ENCODE peak calls at places on chromosomes 3 and 15, in eight cellular contexts. F is right lobe of liver, L is left lung, C is tibial nerve, M is transverse colon, Y is pancreas, H is SK-N-SH, K is upper lobe of right lung. W is an unnamed sample.

GRCh38 chr3:113035387-113035982 is 44.7 kb downstream of the GTPBP8 start:
- DNase-seq in K (no peak), F (peak; percentile 48), H (peak; percentile 69), L (no peak), C (no peak), Y (no peak), M (peak; percentile 11), W (peak; percentile 30)

GRCh38 chr3:143478124-143478693 is 358.6 kb downstream of the CHST2 start:
- DNase-seq in L (no peak), F (no peak), M (no peak), C (no peak), K (no peak), Y (no peak), H (no peak), W (no peak)

GRCh38 chr15:52383100-52383588 is 87.5 kb upstream of the MYO5C start:
- DNase-seq in F (no peak), C (no peak), Y (no peak), L (no peak), K (no peak), H (no peak), M (no peak), W (no peak)

GRCh38 chr3:183058351-183058750 is 40.9 kb downstream of the MCCC1 start:
- DNase-seq in K (no peak), F (no peak), C (no peak), L (no peak), Y (no peak), H (no peak), M (no peak), W (no peak)

GRCh38 chr3:117035785-117036184 is 326.2 kb downstream of the TUSC7 start:
- DNase-seq in M (peak; percentile 31), Y (no peak), C (no peak), L (no peak), H (peak; percentile 53), K (no peak), F (no peak), W (no peak)

GRCh38 chr3:185874119-185874518 is 49.3 kb upstream of the IGF2BP2 start:
- DNase-seq in L (no peak), K (no peak), M (no peak), H (no peak), C (no peak), Y (no peak), F (no peak), W (no peak)

GRCh38 chr3:139292192-139292591 is 51.6 kb upstream of the MRPS22 start:
- DNase-seq in Y (no peak), C (no peak), H (no peak), M (no peak), L (no peak), K (no peak), F (no peak), W (no peak)

GRCh38 chr15:43255376-43255775 is 11.4 kb downstream of the TGM5 start:
- DNase-seq in C (no peak), F (peak; percentile 26), H (no peak), K (no peak), M (no peak), Y (no peak), L (no peak), W (no peak)

GRCh38 chr15:78987891-78988360 is 43.1 kb upstream of the CTSH start:
- DNase-seq in Y (no peak), F (no peak), L (no peak), K (no peak), H (no peak), C (no peak), M (no peak), W (no peak)

GRCh38 chr3:52268036-52268435 is 10.4 kb downstream of the WDR82 start:
- DNase-seq in M (no peak), F (no peak), L (no peak), H (no peak), K (no peak), C (no peak), Y (no peak), W (peak; percentile 49)

GRCh38 chr3:141413387-141414140 is 45.3 kb downstream of the ZBTB38 start:
- DNase-seq in C (no peak), Y (no peak), L (no peak), M (no peak), K (no peak), H (no peak), F (no peak), W (no peak)

GRCh38 chr3:139538733-139539132 is 809 bp downstream of the RBP1 start:
- DNase-seq in H (peak; percentile 47), M (peak; percentile 26), F (peak; percentile 63), C (no peak), L (no peak), K (no peak), Y (peak; percentile 77), W (no peak)

DNA sequence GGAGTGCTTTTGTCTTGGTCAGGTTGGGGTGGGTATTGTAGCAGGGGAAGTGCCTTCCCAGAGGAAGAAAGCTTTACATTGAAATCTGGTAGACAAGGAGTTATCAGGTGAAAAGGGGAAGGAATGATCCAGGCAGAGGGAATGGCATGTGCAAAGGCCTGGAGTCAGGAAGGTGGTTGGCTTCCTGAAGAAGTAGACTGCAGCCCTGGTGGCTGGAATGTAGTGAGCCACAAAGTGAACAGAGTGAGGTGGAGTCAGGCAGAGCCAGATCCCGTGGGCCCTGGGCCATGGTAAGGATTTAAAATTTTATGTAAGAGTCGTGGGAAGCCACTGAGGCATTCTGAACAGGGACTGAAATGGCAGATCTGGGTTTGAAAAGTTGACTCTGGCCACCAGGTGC is 58.3 kb downstream of the RAB11A start:
- DNase-seq in M (no peak), K (no peak), F (no peak), H (no peak), L (no peak), C (no peak), Y (no peak), W (no peak)
- H3K9me3 ChIP-seq in M (no peaks in the 10 kb centered on the region), K (no peaks in the 10 kb centered on the region), F (no peaks in the 10 kb centered on the region), H (no peaks in the 10 kb centered on the region), L (no peaks in the 10 kb centered on the region), C (no peaks in the 10 kb centered on the region), Y (no peaks in the 10 kb centered on the region), W (no peaks in the 10 kb centered on the region)

DNA sequence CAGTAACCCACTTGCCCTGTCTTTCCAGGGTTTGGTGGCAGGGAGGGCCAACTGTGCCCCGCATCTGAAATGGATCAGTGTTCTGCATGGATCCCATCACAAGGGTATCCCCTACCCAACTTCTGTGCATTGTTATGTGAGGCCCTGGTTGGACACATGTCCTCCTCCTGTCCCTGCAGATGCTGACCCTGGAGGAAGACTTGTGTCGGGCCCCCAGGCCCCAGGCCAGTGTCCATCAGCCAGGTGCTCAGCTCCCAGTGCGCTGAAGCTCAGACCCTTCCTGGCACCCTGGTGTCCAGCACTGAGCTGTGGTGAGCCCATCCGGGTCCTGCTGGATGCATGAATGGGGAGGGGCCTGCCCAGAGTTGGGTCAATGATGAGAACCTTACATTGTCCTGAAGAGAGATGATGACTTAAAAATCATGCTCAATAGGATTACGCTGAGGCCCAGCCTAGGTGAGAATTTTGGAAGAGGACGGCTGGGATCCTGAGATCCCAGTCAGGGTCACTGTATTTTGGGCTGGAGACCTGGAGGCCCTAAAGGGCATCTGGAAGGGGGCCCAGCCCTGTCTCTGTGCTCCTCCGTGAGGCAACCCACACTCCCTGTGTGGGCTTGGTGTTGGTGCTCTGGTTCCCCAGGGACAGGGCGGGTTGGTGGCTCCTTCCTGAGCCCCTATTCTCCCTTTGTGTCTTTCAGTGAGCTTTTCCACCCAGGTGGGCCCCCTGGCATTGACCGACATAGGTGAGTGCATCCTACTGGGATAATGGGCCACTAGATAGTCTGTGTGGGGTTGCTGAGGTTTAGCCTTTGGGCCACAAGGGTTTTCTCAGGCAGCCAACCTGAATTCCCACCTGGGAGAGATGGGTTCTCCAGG is 199.1 kb downstream of the UBE3A start:
- DNase-seq in F (peak; percentile 30), K (peak; percentile 42), M (no peak), H (no peak), C (peak; percentile 9), L (peak; percentile 10), Y (peak; percentile 8), W (no peak)
- H3K9me3 ChIP-seq in F (no peaks in the 10 kb centered on the region), K (no peaks in the 10 kb centered on the region), M (peaks cover 2% of the 10 kb centered on the region), H (no peaks in the 10 kb centered on the region), C (no peaks in the 10 kb centered on the region), L (no peaks in the 10 kb centered on the region), Y (no peaks in the 10 kb centered on the region), W (no peaks in the 10 kb centered on the region)

GRCh38 chr3:188941103-188941502 is 230.7 kb upstream of the TPRG1 start:
- DNase-seq in H (no peak), F (no peak), Y (no peak), M (no peak), L (peak; percentile 63), C (no peak), K (no peak), W (no peak)

GRCh38 chr3:188939799-188940198 is 232.0 kb upstream of the TPRG1 start:
- DNase-seq in Y (no peak), C (no peak), K (no peak), H (no peak), L (no peak), M (no peak), F (no peak), W (no peak)

GRCh38 chr3:188940213-188940914 is 231.4 kb upstream of the TPRG1 start:
- DNase-seq in Y (no peak), H (no peak), M (no peak), C (no peak), L (no peak), F (no peak), K (no peak), W (no peak)

GRCh38 chr3:188937389-188937788 is 234.4 kb upstream of the TPRG1 start:
- DNase-seq in F (no peak), H (no peak), L (no peak), M (no peak), C (no peak), Y (no peak), K (no peak), W (no peak)

DNA sequence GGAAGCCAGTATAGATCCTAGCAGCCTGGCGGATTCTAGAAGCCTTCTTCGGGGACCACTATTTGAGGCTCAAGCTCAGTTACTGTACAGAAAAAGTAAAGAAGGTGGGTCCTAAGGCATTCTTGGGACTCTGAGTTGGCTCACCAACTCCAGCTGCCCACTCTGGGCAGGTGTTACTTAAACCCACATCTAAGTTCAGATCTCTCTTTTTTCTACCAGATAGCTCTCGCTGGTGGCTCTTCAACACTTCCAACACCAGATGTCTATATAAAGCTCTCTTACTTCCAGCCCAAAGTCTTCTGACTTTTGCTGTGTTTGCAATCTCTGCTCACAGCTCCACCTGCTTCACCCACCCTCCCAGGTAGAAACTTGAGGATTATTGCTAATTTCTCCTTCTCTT is 232.8 kb upstream of the TPRG1 start:
- DNase-seq in F (no peak), Y (no peak), K (no peak), C (no peak), H (no peak), M (no peak), L (no peak), W (no peak)
- H3K9me3 ChIP-seq in F (no peaks in the 10 kb centered on the region), Y (no peaks in the 10 kb centered on the region), K (no peaks in the 10 kb centered on the region), C (no peaks in the 10 kb centered on the region), H (no peaks in the 10 kb centered on the region), M (no peaks in the 10 kb centered on the region), L (no peaks in the 10 kb centered on the region), W (no peaks in the 10 kb centered on the region)

GRCh38 chr3:36677331-36678007 is 86.9 kb downstream of the DCLK3 start:
- DNase-seq in Y (no peak), H (no peak), F (no peak), M (no peak), L (no peak), C (no peak), K (no peak), W (no peak)

GRCh38 chr3:36679384-36680200 is 84.8 kb downstream of the DCLK3 start:
- DNase-seq in H (no peak), L (no peak), Y (no peak), M (no peak), K (no peak), F (no peak), C (no peak), W (no peak)

GRCh38 chr3:36678216-36679013 is 85.9 kb downstream of the DCLK3 start:
- DNase-seq in L (no peak), M (no peak), C (no peak), K (no peak), Y (no peak), H (no peak), F (no peak), W (no peak)

GRCh38 chr3:36681867-36682266 is 82.5 kb downstream of the DCLK3 start:
- DNase-seq in L (no peak), M (no peak), K (no peak), Y (no peak), C (no peak), F (no peak), H (no peak), W (no peak)
- H3K9me3 ChIP-seq in L (no peaks in the 10 kb centered on the region), M (peaks cover 9% of the 10 kb centered on the region), K (peaks cover 10% of the 10 kb centered on the region), Y (no peaks in the 10 kb centered on the region), C (no peaks in the 10 kb centered on the region), F (no peaks in the 10 kb centered on the region), H (peaks cover 12% of the 10 kb centered on the region), W (no peaks in the 10 kb centered on the region)